ENCODE peak calls at places on chromosome 15, in eight cellular contexts. J is tibial nerve, X is right atrium auricular region, Q is adrenal gland, N is esophagus muscularis mucosa, P is thyroid gland, H is HCT116, B is fibroblast of lung. S is an unnamed sample. For H3K4me1, the result is how much of the 10 kb centered on the place peaks cover.

GRCh38 chr15:62344806-62345539 is 179.9 kb upstream of the C2CD4B start:
- DNase-seq in J (no peak), X (no peak), Q (peak), N (no peak), P (peak), H (peak), B (peak), S (peak)

GRCh38 chr15:90184786-90185704 is 16.1 kb upstream of the SEMA4B start:
- DNase-seq in J (peak), X (no peak), Q (peak), N (no peak), P (peak), H (no peak), B (peak), S (peak)

GRCh38 chr15:58987036-58987435 is 427 bp upstream of the RNF111 start:
- DNase-seq in J (no peak), X (no peak), Q (no peak), N (no peak), P (no peak), H (no peak), B (no peak), S (no peak)

GRCh38 chr15:60362318-60363023 is 35.3 kb downstream of the ANXA2 start:
- DNase-seq in J (no peak), X (no peak), Q (no peak), N (no peak), P (no peak), H (no peak), B (peak), S (no peak)

GRCh38 chr15:52217186-52217585 is 26.0 kb upstream of the GNB5 start:
- DNase-seq in J (no peak), X (no peak), Q (no peak), N (no peak), P (peak), H (no peak), B (no peak), S (no peak)

GRCh38 chr15:88348579-88349255 is 92.2 kb upstream of the NTRK3 start:
- DNase-seq in J (no peak), X (no peak), Q (no peak), N (no peak), P (no peak), H (no peak), B (no peak), S (no peak)

GRCh38 chr15:25501828-25502446 is 63.1 kb upstream of the UBE3A start:
- DNase-seq in J (no peak), X (no peak), Q (no peak), N (no peak), P (peak), H (peak), B (peak), S (no peak)

GRCh38 chr15:42494998-42495360 is 455 bp upstream of the SNAP23 start:
- DNase-seq in J (peak), X (peak), Q (peak), N (no peak), P (no peak), H (no peak), B (peak), S (peak)

GRCh38 chr15:40323239-40323952 is at the start of gene INAFM2:
- DNase-seq in J (peak), X (peak), Q (peak), N (peak), P (peak), H (peak), B (peak), S (peak)

GRCh38 chr15:25849431-25849921 is 13.7 kb downstream of the ATP10A start:
- DNase-seq in J (no peak), X (no peak), Q (no peak), N (no peak), P (no peak), H (no peak), B (peak), S (no peak)

GRCh38 chr15:59160880-59161593 is 45.6 kb upstream of the LDHAL6B start:
- DNase-seq in J (no peak), X (no peak), Q (peak), N (no peak), P (peak), H (no peak), B (peak), S (no peak)

GRCh38 chr15:74832826-74833225 is 6.4 kb downstream of the CPLX3 start:
- DNase-seq in J (no peak), X (no peak), Q (no peak), N (no peak), P (no peak), H (no peak), B (no peak), S (no peak)

GRCh38 chr15:25508369-25509002 is 69.7 kb upstream of the UBE3A start:
- DNase-seq in J (peak), X (no peak), Q (no peak), N (no peak), P (no peak), H (peak), B (peak), S (no peak)

GRCh38 chr15:79901958-79902357 is 5.1 kb upstream of the MTHFS start:
- DNase-seq in J (peak), X (no peak), Q (no peak), N (no peak), P (no peak), H (no peak), B (no peak), S (no peak)

GRCh38 chr15:71325461-71325860 is 210.2 kb downstream of the THSD4 start:
- DNase-seq in J (no peak), X (no peak), Q (no peak), N (no peak), P (no peak), H (no peak), B (no peak), S (no peak)

GRCh38 chr15:68098465-68098864 is 44.4 kb downstream of the PIAS1 start:
- DNase-seq in J (no peak), X (no peak), Q (no peak), N (no peak), P (no peak), H (no peak), B (no peak), S (no peak)

GRCh38 chr15:73464602-73465001 is 21.6 kb downstream of the REC114 start:
- DNase-seq in J (no peak), X (no peak), Q (no peak), N (no peak), P (no peak), H (no peak), B (no peak), S (no peak)

GRCh38 chr15:74201656-74202420 is 749 bp downstream of the STRA6 start:
- DNase-seq in J (no peak), X (no peak), Q (no peak), N (no peak), P (no peak), H (no peak), B (no peak), S (no peak)

GRCh38 chr15:43118829-43119228 is 13.0 kb upstream of the UBR1 start:
- DNase-seq in J (no peak), X (no peak), Q (no peak), N (no peak), P (no peak), H (no peak), B (no peak), S (no peak)

GRCh38 chr15:33194237-33194636 is 277 bp downstream of the FMN1 start:
- DNase-seq in J (no peak), X (no peak), Q (no peak), N (no peak), P (peak), H (no peak), B (peak), S (no peak)

GRCh38 chr15:70995383-70995965 is 102.8 kb downstream of the LRRC49 start:
- DNase-seq in J (no peak), X (no peak), Q (no peak), N (no peak), P (no peak), H (no peak), B (no peak), S (no peak)

GRCh38 chr15:57610130-57610529 is 18.4 kb downstream of the MYZAP start:
- DNase-seq in J (no peak), X (peak), Q (peak), N (no peak), P (peak), H (peak), B (peak), S (no peak)

GRCh38 chr15:40054746-40055575 is 16.0 kb upstream of the SRP14 start:
- DNase-seq in J (no peak), X (peak), Q (no peak), N (no peak), P (peak), H (no peak), B (peak), S (peak)

GRCh38 chr15:97875513-97876285 is 84.8 kb upstream of the ARRDC4 start:
- DNase-seq in J (no peak), X (no peak), Q (peak), N (no peak), P (peak), H (peak), B (no peak), S (no peak)

GRCh38 chr15:25088261-25088790 is 133.5 kb downstream of the SNRPN start:
- DNase-seq in J (no peak), X (peak), Q (no peak), N (no peak), P (no peak), H (no peak), B (no peak), S (no peak)

GRCh38 chr15:35167675-35168074 is 82.6 kb upstream of the NANOGP8 start:
- DNase-seq in J (no peak), X (no peak), Q (no peak), N (no peak), P (no peak), H (no peak), B (no peak), S (no peak)

GRCh38 chr15:44716983-44717602 is 5.8 kb downstream of the B2M start:
- DNase-seq in J (no peak), X (no peak), Q (no peak), N (no peak), P (no peak), H (no peak), B (no peak), S (no peak)

GRCh38 chr15:44715797-44716334 is 4.5 kb downstream of the B2M start:
- DNase-seq in J (no peak), X (no peak), Q (no peak), N (no peak), P (no peak), H (no peak), B (no peak), S (no peak)

GRCh38 chr15:44713006-44713966 is 2.0 kb downstream of the B2M start:
- DNase-seq in J (no peak), X (no peak), Q (no peak), N (no peak), P (no peak), H (no peak), B (peak), S (no peak)

GRCh38 chr15:44712108-44713005 is 1.0 kb downstream of the B2M start:
- DNase-seq in J (peak), X (peak), Q (peak), N (peak), P (peak), H (peak), B (peak), S (peak)

DNA sequence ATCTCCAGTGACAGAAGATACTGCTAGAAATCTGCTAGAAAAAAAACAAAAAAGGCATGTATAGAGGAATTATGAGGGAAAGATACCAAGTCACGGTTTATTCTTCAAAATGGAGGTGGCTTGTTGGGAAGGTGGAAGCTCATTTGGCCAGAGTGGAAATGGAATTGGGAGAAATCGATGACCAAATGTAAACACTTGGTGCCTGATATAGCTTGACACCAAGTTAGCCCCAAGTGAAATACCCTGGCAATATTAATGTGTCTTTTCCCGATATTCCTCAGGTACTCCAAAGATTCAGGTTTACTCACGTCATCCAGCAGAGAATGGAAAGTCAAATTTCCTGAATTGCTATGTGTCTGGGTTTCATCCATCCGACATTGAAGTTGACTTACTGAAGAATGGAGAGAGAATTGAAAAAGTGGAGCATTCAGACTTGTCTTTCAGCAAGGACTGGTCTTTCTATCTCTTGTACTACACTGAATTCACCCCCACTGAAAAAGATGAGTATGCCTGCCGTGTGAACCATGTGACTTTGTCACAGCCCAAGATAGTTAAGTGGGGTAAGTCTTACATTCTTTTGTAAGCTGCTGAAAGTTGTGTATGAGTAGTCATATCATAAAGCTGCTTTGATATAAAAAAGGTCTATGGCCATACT is 4.0 kb downstream of the B2M start:
- DNase-seq in J (no peak), X (no peak), Q (no peak), N (no peak), P (no peak), H (no peak), B (no peak), S (no peak)
- H3K4me1 ChIP-seq in J (under half), X (under half), Q (under half), N (under half), P (under half), H (under half), B (under half), S (half or more)

GRCh38 chr15:63504979-63505841 is 817 bp downstream of the USP3 start:
- DNase-seq in J (no peak), X (no peak), Q (peak), N (no peak), P (peak), H (no peak), B (peak), S (no peak)
- TF ChIP-seq CTCF in J (no peak), X (no peak), Q (no peak), N (no peak), P (no peak), H (no peak), B (no peak), S (no peak)

DNA sequence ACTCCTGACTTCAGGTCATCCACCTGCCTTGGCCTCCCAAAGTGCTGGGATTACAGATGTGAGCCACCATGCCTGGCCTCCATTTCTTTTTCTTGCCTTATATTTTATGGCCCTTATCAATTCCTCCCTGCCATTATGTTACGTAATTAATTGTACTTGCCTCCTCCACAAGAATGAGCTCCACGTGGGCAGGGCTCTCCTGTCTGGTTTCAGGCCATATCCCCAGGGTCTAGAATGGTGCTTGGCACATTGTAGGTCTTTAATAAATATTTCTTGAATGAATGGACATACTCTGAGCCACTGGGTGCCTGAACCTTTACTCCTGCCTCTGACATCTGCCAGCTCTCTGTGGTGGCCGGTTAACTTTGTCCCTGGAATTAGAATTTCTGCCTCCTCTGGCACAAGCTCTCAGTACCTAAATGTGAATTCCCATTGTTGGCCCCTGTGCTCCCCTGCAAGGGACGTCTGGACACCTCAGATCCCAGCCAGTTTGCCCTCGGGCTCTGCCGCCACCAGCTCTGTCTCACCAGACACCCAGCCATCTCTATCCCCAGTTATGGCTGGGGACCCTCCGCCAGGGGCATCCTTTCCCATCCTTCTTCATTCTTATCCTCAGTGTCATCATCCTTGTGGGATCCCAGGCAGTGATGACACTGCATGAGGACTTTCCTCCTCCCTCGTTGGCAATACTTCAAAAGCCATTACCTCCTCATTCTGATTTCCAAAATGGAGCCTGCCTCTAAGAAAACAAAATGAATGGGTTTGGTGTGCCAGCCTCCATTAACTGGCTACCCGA is 165.6 kb upstream of the SMAD3 start:
- DNase-seq in J (no peak), X (no peak), Q (no peak), N (no peak), P (no peak), H (no peak), B (no peak), S (no peak)
- H3K27ac ChIP-seq in J (no peak), X (no peak), Q (no peak), N (no peak), P (no peak), H (no peak), B (no peak), S (no peak)

DNA sequence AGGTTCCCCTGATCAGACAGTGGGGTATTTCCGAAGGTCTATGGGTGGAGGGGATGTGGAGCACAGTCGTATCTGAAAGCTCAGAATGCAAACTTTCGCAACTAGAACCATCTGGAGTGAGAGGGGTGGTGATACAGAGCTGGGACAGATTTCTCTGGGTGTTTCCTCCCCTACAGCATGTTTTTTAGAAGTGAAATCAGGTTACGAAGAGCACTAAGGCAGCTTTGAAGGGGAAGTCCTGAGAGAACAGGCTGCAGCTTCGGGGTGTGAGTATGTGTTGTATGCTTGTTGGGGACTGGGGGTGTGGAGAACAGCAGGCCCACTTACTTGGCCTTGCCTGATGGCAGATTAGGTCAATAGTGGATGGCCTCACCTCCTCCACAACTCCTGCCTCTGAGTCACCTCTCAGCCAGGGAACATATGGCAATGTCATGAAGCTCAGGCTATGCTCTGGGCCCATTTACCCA is 107.1 kb upstream of the RASGRP1 start:
- DNase-seq in J (no peak), X (no peak), Q (no peak), N (no peak), P (no peak), H (no peak), B (no peak), S (no peak)
- H3K4me1 ChIP-seq in J (under half), X (under half), Q (under half), N (under half), P (under half), H (under half), B (under half), S (half or more)

DNA sequence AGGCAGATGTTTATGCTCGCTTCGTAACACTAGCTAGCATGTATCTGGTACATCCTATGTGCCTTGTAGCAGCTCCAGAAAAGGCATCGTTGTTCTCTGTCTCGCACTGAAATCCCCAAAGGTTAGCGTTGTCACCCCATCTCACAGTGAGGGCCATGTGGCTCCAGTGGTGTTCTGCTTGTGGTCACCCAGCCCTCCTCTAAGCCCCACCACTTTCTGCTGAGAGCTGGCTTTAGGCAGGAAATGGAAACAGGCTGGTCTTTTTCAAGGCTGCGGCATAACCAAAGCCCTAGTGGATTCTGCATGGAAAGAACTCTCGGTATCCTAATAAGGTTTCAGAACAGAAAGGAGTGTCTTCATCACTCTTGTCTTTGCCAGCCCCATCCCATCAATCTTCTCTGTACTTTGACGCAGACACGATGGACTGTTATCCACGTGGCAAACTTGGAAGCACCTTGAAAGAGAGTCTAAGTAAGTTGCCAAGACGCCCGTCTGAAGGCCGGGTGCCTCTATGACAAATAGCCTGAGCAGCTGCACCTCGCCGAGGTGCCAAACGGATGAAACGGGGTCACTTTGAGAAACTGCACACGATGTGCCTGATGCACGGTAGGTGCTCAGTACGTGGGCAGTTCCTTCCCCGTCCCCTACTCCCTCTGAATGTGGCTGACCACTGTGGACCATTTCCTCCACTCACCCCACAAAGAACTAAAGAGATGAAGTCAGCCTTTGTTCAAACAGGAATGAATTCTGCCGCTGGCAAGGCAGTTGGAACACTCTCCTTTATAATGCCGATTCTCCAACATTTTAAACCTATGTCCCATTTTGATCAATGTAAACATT is 57.8 kb upstream of the MEF2A start:
- DNase-seq in J (no peak), X (peak), Q (no peak), N (no peak), P (no peak), H (no peak), B (peak), S (no peak)
- TF ChIP-seq CTCF in J (no peak), X (no peak), Q (no peak), N (no peak), P (no peak), H (no peak), B (no peak), S (no peak)